ENCODE peak calls at places on chromosomes 12 and 14, in four cellular contexts. B, N, E and X are unnamed samples. For H3K79me2, the result is how much of the 10 kb centered on the place peaks cover.

GRCh38 chr14:73467377-73467776 is 9.0 kb upstream of the NUMB start:
- DNase-seq in B (no peak), N (no peak), E (no peak), X (peak)

GRCh38 chr12:93459992-93460391 is 7.3 kb upstream of the MRPL42 start:
- DNase-seq in B (no peak), N (no peak), E (no peak), X (no peak)

GRCh38 chr14:102086346-102086971 is 385 bp downstream of the HSP90AA1 start:
- DNase-seq in B (peak), N (no peak), E (no peak), X (peak)

GRCh38 chr12:47942327-47943230 is 20.8 kb upstream of the TMEM106C start:
- DNase-seq in B (no peak), N (no peak), E (no peak), X (no peak)

GRCh38 chr14:98270201-98270600 is 1001.8 kb downstream of the BCL11B start:
- DNase-seq in B (no peak), N (peak), E (no peak), X (peak)

GRCh38 chr12:46187023-46187422 is 81.8 kb downstream of the SLC38A1 start:
- DNase-seq in B (no peak), N (no peak), E (no peak), X (peak)

GRCh38 chr14:73463411-73463810 is 5.1 kb upstream of the NUMB start:
- DNase-seq in B (no peak), N (peak), E (no peak), X (peak)

GRCh38 chr12:106910202-106910601 is 45.5 kb upstream of the TMEM263 start:
- DNase-seq in B (peak), N (no peak), E (no peak), X (no peak)

GRCh38 chr12:111287125-111287900 is 81.6 kb downstream of the PHETA1 start:
- DNase-seq in B (no peak), N (no peak), E (no peak), X (no peak)

GRCh38 chr12:18700254-18700653 is 37.6 kb downstream of the PLCZ1 start:
- DNase-seq in B (no peak), N (peak), E (no peak), X (peak)

GRCh38 chr12:132582058-132582420 is 28.3 kb downstream of the LRCOL1 start:
- DNase-seq in B (no peak), N (no peak), E (no peak), X (no peak)

GRCh38 chr12:62530596-62530995 is 64.0 kb downstream of the MON2 start:
- DNase-seq in B (no peak), N (no peak), E (no peak), X (peak)

GRCh38 chr12:130715150-130715995 is 726 bp downstream of the RIMBP2 start:
- DNase-seq in B (no peak), N (no peak), E (no peak), X (no peak)

GRCh38 chr14:99730876-99731351 is 46.8 kb downstream of the CYP46A1 start:
- DNase-seq in B (no peak), N (no peak), E (no peak), X (no peak)

GRCh38 chr12:122998316-122998715 is 17.8 kb downstream of the ARL6IP4 start:
- DNase-seq in B (no peak), N (no peak), E (no peak), X (no peak)

GRCh38 chr12:79911889-79912656 is 22.8 kb downstream of the PPP1R12A start:
- DNase-seq in B (no peak), N (no peak), E (no peak), X (peak)

GRCh38 chr14:66746316-66747006 is 238.5 kb downstream of the GPHN start:
- DNase-seq in B (peak), N (no peak), E (peak), X (peak)

GRCh38 chr14:95620659-95621059 is 65.6 kb upstream of the TCL1B start:
- DNase-seq in B (no peak), N (no peak), E (no peak), X (no peak)

GRCh38 chr12:117042171-117042809 is 56.9 kb downstream of the TESC start:
- DNase-seq in B (no peak), N (no peak), E (no peak), X (no peak)

GRCh38 chr12:51907864-51908425 is 641 bp downstream of the ACVRL1 start:
- DNase-seq in B (no peak), N (no peak), E (no peak), X (no peak)

GRCh38 chr12:24551368-24551767 is 397.5 kb downstream of the BCAT1 start:
- DNase-seq in B (no peak), N (no peak), E (no peak), X (no peak)

GRCh38 chr12:28172434-28173030 is 17.7 kb upstream of the CCDC91 start:
- DNase-seq in B (peak), N (no peak), E (peak), X (peak)

GRCh38 chr14:92755495-92755894 is 7.1 kb upstream of the LGMN start:
- DNase-seq in B (no peak), N (no peak), E (no peak), X (no peak)

GRCh38 chr14:92105845-92106094 is 612 bp downstream of the ATXN3 start:
- DNase-seq in B (peak), N (no peak), E (no peak), X (peak)

GRCh38 chr12:55965240-55965639 is 602 bp downstream of the PMEL start:
- DNase-seq in B (no peak), N (no peak), E (no peak), X (no peak)

GRCh38 chr12:12467701-12468218 is 94.9 kb downstream of the DUSP16 start:
- DNase-seq in B (no peak), N (no peak), E (no peak), X (peak)

GRCh38 chr12:38744056-38744455 is 161.3 kb downstream of the CPNE8 start:
- DNase-seq in B (no peak), N (no peak), E (no peak), X (peak)

DNA sequence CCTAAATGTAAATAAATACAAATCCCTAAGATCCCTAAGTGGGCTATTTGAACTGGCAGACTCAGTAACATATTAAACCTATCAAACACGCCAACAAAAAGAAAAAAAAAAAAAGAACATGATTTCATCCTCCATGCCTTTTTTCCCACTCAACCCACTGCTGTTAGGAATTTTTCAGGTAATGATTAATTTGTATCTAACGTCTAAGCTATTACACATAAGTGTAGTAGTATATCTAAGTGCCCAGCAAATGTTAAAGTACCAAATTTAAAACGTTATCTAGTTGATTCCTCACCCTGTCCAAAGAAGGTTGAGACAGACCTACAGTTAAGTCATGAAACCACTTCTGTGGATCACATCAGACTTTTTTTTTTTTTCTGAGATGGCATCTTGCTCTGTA is 16.4 kb upstream of the ARID4A start:
- DNase-seq in B (no peak), N (no peak), E (no peak), X (no peak)
- H3K79me2 ChIP-seq in B (half or more), N (half or more), E (half or more), X (half or more)

GRCh38 chr12:22626429-22626828 is 1.5 kb downstream of the ETNK1 start:
- DNase-seq in B (peak), N (no peak), E (no peak), X (peak)
- H3K79me2 ChIP-seq in B (half or more), N (half or more), E (half or more), X (half or more)

DNA sequence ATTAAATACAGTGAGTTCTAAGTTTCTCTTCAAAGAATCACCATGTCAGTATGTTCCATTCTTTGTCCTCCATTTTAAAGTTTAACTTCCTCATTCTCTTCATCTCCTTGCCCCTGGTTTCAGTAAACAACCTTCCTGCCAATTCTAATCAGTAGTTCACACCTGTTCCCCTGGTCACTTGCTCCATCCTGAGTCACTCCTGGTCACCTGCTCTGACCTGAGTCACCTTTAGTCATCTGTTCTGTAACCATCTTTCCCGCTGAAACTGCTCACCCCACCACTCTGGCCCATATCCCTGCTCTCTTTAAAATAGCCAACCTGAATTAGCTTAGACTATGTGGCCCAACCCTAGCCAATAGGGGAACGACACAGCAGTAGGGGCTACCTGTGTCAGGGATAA is 1447.4 kb upstream of the TMEM132C start:
- DNase-seq in B (no peak), N (no peak), E (no peak), X (no peak)
- H3K79me2 ChIP-seq in B (under half), N (under half), E (under half), X (under half)

GRCh38 chr12:70305794-70306193 is 60.3 kb upstream of the KCNMB4 start:
- DNase-seq in B (no peak), N (no peak), E (no peak), X (peak)

GRCh38 chr12:70309348-70309747 is 56.7 kb upstream of the KCNMB4 start:
- DNase-seq in B (no peak), N (no peak), E (no peak), X (no peak)

GRCh38 chr12:70307868-70308267 is 58.2 kb upstream of the KCNMB4 start:
- DNase-seq in B (no peak), N (no peak), E (no peak), X (no peak)

GRCh38 chr12:70306676-70307075 is 59.4 kb upstream of the KCNMB4 start:
- DNase-seq in B (no peak), N (no peak), E (no peak), X (no peak)
- H3K79me2 ChIP-seq in B (half or more), N (under half), E (half or more), X (half or more)